ENCODE peak calls at places on chromosomes 3 and 15, in five cellular contexts. Q is pancreas, R is cardiac fibroblast, Z is DND-41, O is uterus. D is an unnamed sample.

GRCh38 chr3:29283297-29283681 is 2.4 kb downstream of the RBMS3 start:
- DNase-seq in Q (no peak), R (no peak), Z (no peak), O (no peak), D (no peak)

GRCh38 chr3:39907981-39908380 is 98.6 kb downstream of the MYRIP start:
- DNase-seq in Q (peak), R (no peak), Z (no peak), O (no peak), D (peak)

GRCh38 chr3:53161345-53161819 is 373 bp downstream of the PRKCD start:
- DNase-seq in Q (peak), R (peak), Z (no peak), O (peak), D (no peak)

GRCh38 chr3:190902292-190902691 is 39.8 kb upstream of the GMNC start:
- DNase-seq in Q (no peak), R (peak), Z (no peak), O (no peak), D (no peak)

GRCh38 chr15:31338318-31338878 is 11.8 kb downstream of the KLF13 start:
- DNase-seq in Q (peak), R (peak), Z (no peak), O (peak), D (peak)

GRCh38 chr3:42292009-42292408 is 26.0 kb upstream of the CCK start:
- DNase-seq in Q (no peak), R (no peak), Z (no peak), O (no peak), D (no peak)

GRCh38 chr3:57983734-57984518 is 24.3 kb upstream of the FLNB start:
- DNase-seq in Q (no peak), R (peak), Z (peak), O (peak), D (peak)

GRCh38 chr3:139121513-139122220 is 77.0 kb upstream of the PRR23C start:
- DNase-seq in Q (no peak), R (no peak), Z (no peak), O (peak), D (no peak)

GRCh38 chr3:72953325-72953956 is 43.2 kb upstream of the PPP4R2 start:
- DNase-seq in Q (no peak), R (peak), Z (no peak), O (peak), D (no peak)

GRCh38 chr15:73882761-73883419 is 9.5 kb downstream of the TBC1D21 start:
- DNase-seq in Q (no peak), R (no peak), Z (no peak), O (peak), D (no peak)

GRCh38 chr3:12353796-12354505 is 65.1 kb downstream of the PPARG start:
- DNase-seq in Q (no peak), R (peak), Z (no peak), O (no peak), D (no peak)

GRCh38 chr3:113241292-113242033 is 30.1 kb downstream of the BOC start:
- DNase-seq in Q (no peak), R (peak), Z (peak), O (peak), D (no peak)

GRCh38 chr15:56205061-56205876 is 38.4 kb downstream of the RFX7 start:
- DNase-seq in Q (no peak), R (peak), Z (no peak), O (no peak), D (no peak)

GRCh38 chr3:72086051-72086711 is 301.2 kb upstream of the PROK2 start:
- DNase-seq in Q (no peak), R (no peak), Z (peak), O (no peak), D (no peak)

GRCh38 chr15:64743691-64744090 is 31.7 kb downstream of the RBPMS2 start:
- DNase-seq in Q (no peak), R (no peak), Z (no peak), O (no peak), D (no peak)

GRCh38 chr15:33114484-33114767 is 80.1 kb downstream of the FMN1 start:
- DNase-seq in Q (no peak), R (peak), Z (no peak), O (no peak), D (no peak)

GRCh38 chr3:139251529-139251928 is 92.3 kb upstream of the MRPS22 start:
- DNase-seq in Q (no peak), R (peak), Z (no peak), O (no peak), D (no peak)

GRCh38 chr15:49135893-49136292 is 19.5 kb downstream of the COPS2 start:
- DNase-seq in Q (no peak), R (peak), Z (no peak), O (no peak), D (no peak)

GRCh38 chr3:170614214-170614966 is 28.5 kb upstream of the SLC7A14 start:
- DNase-seq in Q (no peak), R (peak), Z (no peak), O (no peak), D (peak)

GRCh38 chr3:97647441-97647840 is 117.1 kb upstream of the ARL6 start:
- DNase-seq in Q (no peak), R (no peak), Z (no peak), O (no peak), D (no peak)

GRCh38 chr3:154598166-154598565 is 168.2 kb upstream of the GPR149 start:
- DNase-seq in Q (no peak), R (no peak), Z (no peak), O (no peak), D (no peak)

GRCh38 chr15:97915261-97915660 is 45.2 kb upstream of the ARRDC4 start:
- DNase-seq in Q (no peak), R (no peak), Z (no peak), O (no peak), D (no peak)

GRCh38 chr3:192042116-192042515 is 581.2 kb downstream of the PYDC2 start:
- DNase-seq in Q (no peak), R (no peak), Z (no peak), O (no peak), D (no peak)

GRCh38 chr3:71031151-71031550 is 552.4 kb downstream of the FOXP1 start:
- DNase-seq in Q (no peak), R (no peak), Z (no peak), O (no peak), D (no peak)

GRCh38 chr3:29635888-29636287 is 355.0 kb downstream of the RBMS3 start:
- DNase-seq in Q (no peak), R (peak), Z (no peak), O (no peak), D (no peak)

GRCh38 chr15:41561777-41562145 is 2.7 kb downstream of the TYRO3 start:
- DNase-seq in Q (no peak), R (peak), Z (no peak), O (peak), D (no peak)

GRCh38 chr3:141051641-141052569 is 758 bp downstream of the SPSB4 start:
- DNase-seq in Q (peak), R (peak), Z (peak), O (no peak), D (peak)

GRCh38 chr15:64279131-64279530 is 76.8 kb downstream of the CSNK1G1 start:
- DNase-seq in Q (no peak), R (no peak), Z (no peak), O (no peak), D (no peak)

GRCh38 chr3:111751961-111752360 is 107.1 kb upstream of the PHLDB2 start:
- DNase-seq in Q (no peak), R (peak), Z (no peak), O (no peak), D (peak)

GRCh38 chr15:47764666-47765065 is 47.4 kb downstream of the SEMA6D start:
- DNase-seq in Q (no peak), R (no peak), Z (no peak), O (no peak), D (no peak)

GRCh38 chr3:72306800-72307341 is 521.9 kb upstream of the PROK2 start:
- DNase-seq in Q (no peak), R (peak), Z (no peak), O (peak), D (no peak)

GRCh38 chr15:39605146-39605545 is 24.3 kb downstream of the THBS1 start:
- DNase-seq in Q (no peak), R (no peak), Z (no peak), O (no peak), D (no peak)

GRCh38 chr15:58387130-58387529 is 44.7 kb upstream of the LIPC start:
- DNase-seq in Q (no peak), R (peak), Z (no peak), O (no peak), D (no peak)

GRCh38 chr3:155014953-155015352 is 65.2 kb upstream of the MME start:
- DNase-seq in Q (no peak), R (no peak), Z (no peak), O (no peak), D (no peak)

GRCh38 chr15:36961956-36962355 is 138.4 kb downstream of the MEIS2 start:
- DNase-seq in Q (no peak), R (peak), Z (no peak), O (no peak), D (no peak)

GRCh38 chr15:101394056-101394630 is 95.4 kb downstream of the PCSK6 start:
- DNase-seq in Q (no peak), R (no peak), Z (no peak), O (no peak), D (no peak)

GRCh38 chr3:155664922-155665695 is 79.8 kb downstream of the PLCH1 start:
- DNase-seq in Q (peak), R (peak), Z (no peak), O (peak), D (peak)

GRCh38 chr3:147191795-147192385 is 214.5 kb downstream of the ZIC4 start:
- DNase-seq in Q (no peak), R (peak), Z (peak), O (no peak), D (peak)

GRCh38 chr3:32596926-32597369 is 26.3 kb upstream of the DYNC1LI1 start:
- DNase-seq in Q (no peak), R (peak), Z (no peak), O (peak), D (peak)

GRCh38 chr15:28885289-28885629 is 515 bp upstream of the APBA2 start:
- DNase-seq in Q (no peak), R (no peak), Z (no peak), O (no peak), D (no peak)
- H3K4me3 ChIP-seq in Q (peak), R (peak), Z (no peak), O (no peak), D (peak)

GRCh38 chr3:21751891-21752290 is 881 bp upstream of the ZNF385D start:
- DNase-seq in Q (no peak), R (peak), Z (no peak), O (no peak), D (no peak)
- H3K4me3 ChIP-seq in Q (no peak), R (no peak), Z (no peak), O (no peak), D (no peak)

GRCh38 chr3:16176391-16177030 is 2.0 kb downstream of the GALNT15 start:
- DNase-seq in Q (no peak), R (peak), Z (no peak), O (no peak), D (no peak)
- H3K4me3 ChIP-seq in Q (no peak), R (peak), Z (no peak), O (peak), D (no peak)

DNA sequence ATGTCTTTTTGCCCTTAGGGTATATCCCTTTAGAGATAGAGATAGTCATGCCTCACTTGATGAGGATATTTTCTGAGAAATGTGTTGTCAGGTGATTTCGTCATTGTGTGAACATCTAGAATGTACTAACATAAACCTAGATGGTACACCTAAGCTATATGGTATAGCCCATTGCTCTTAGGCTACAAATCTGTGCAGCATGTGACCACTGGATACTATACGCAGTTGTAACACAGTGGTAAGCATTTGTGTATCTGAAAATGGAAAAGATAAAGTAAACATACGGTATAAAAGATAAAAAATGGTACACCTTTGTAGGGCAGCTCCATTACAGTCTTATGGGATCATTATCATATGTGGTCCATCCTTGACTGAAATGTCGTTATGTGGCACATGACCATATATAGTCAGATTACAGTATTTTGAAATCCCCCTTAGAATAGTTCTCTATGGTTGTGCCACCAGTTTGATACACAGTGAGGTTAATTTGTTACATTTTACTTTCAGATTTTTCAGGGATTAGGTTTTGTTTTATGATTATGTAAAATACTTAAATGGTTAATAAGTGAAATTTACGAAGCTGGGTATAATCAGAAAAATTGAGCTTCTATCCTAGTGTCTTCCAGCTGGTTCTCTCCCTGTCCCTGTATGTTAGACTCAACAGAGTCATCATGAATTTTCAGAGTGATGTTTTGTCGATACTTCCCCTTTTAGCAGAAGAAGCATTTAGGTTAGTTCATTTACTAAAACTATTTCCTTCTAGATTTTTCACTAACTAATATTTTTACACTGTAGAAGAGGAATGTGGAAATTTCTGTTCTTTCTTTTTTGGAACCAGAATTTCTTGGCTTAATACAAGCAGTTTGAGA is 12.8 kb downstream of the SETD5 start:
- DNase-seq in Q (no peak), R (no peak), Z (no peak), O (no peak), D (no peak)
- H3K4me3 ChIP-seq in Q (no peak), R (no peak), Z (no peak), O (no peak), D (no peak)

DNA sequence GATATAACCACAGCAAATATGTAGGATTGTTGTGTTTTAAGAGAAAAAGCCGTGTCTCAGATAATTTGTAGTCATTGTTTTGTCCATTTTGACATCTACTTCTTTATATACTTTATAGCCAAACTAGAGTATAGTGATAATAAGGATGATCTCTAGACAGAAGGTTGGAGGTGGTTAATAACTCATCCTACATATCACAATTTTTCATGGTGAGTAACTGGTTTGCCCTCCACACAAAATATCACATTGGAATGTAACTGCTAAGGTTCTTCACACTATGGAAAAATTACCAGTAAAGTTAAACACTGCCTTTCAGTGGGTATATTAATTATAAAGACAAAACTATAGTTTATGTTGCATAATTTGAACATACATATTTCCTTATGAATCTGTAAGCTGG is 380.7 kb downstream of the LPP start:
- DNase-seq in Q (no peak), R (peak), Z (no peak), O (no peak), D (no peak)
- H3K4me3 ChIP-seq in Q (no peak), R (no peak), Z (no peak), O (no peak), D (no peak)

D was measured in MG63.